ENCODE peak calls at places on chromosomes 11 and 22, in ten cellular contexts. One of them, this sample, is unnamed.

GRCh38 chr11:11977206-11977938 is 31.1 kb downstream of the DKK3 start:
- DNase-seq in fibroblast of mammary gland: peak; percentile 93
- DNase-seq in body of pancreas: peak; percentile 60
- DNase-seq in choroid plexus epithelial cell: peak; percentile 66
- DNase-seq in neural crest cell: no peak
- DNase-seq in heart left ventricle: peak; percentile 82
- DNase-seq in neural progenitor cell: no peak
- DNase-seq in ascending aorta: no peak
- DNase-seq in heart right ventricle: peak; percentile 71
- DNase-seq in fibroblast of lung: peak; percentile 87
- DNase-seq in this sample: no peak

GRCh38 chr11:66264383-66264782 is 4.1 kb upstream of the RAB1B start:
- DNase-seq in fibroblast of mammary gland: no peak
- DNase-seq in neural progenitor cell: no peak
- DNase-seq in fibroblast of lung: no peak
- DNase-seq in heart right ventricle: no peak
- DNase-seq in body of pancreas: no peak
- DNase-seq in heart left ventricle: no peak
- DNase-seq in ascending aorta: no peak
- DNase-seq in choroid plexus epithelial cell: no peak
- DNase-seq in neural crest cell: no peak
- DNase-seq in this sample: no peak

GRCh38 chr11:133921513-133921912 is 35.3 kb downstream of the IGSF9B start:
- DNase-seq in ascending aorta: no peak
- DNase-seq in body of pancreas: no peak
- DNase-seq in heart right ventricle: no peak
- DNase-seq in fibroblast of lung: no peak
- DNase-seq in neural progenitor cell: no peak
- DNase-seq in heart left ventricle: no peak
- DNase-seq in fibroblast of mammary gland: no peak
- DNase-seq in choroid plexus epithelial cell: no peak
- DNase-seq in neural crest cell: no peak
- DNase-seq in this sample: no peak

GRCh38 chr22:47572443-47572842 is 810.0 kb downstream of the TBC1D22A start:
- DNase-seq in heart right ventricle: no peak
- DNase-seq in neural crest cell: no peak
- DNase-seq in choroid plexus epithelial cell: no peak
- DNase-seq in fibroblast of lung: no peak
- DNase-seq in fibroblast of mammary gland: no peak
- DNase-seq in body of pancreas: no peak
- DNase-seq in heart left ventricle: peak; percentile 4
- DNase-seq in ascending aorta: no peak
- DNase-seq in neural progenitor cell: no peak
- DNase-seq in this sample: no peak

GRCh38 chr11:130124096-130124495 is 35.5 kb upstream of the ST14 start:
- DNase-seq in choroid plexus epithelial cell: peak; percentile 95
- DNase-seq in body of pancreas: peak; percentile 30
- DNase-seq in heart right ventricle: peak; percentile 72
- DNase-seq in neural progenitor cell: no peak
- DNase-seq in fibroblast of mammary gland: peak; percentile 94
- DNase-seq in fibroblast of lung: peak; percentile 96
- DNase-seq in neural crest cell: no peak
- DNase-seq in ascending aorta: peak; percentile 67
- DNase-seq in heart left ventricle: peak; percentile 40
- DNase-seq in this sample: peak; percentile 48

GRCh38 chr11:121291896-121292502 is 572 bp upstream of the SC5D start:
- DNase-seq in fibroblast of lung: no peak
- DNase-seq in heart left ventricle: no peak
- DNase-seq in fibroblast of mammary gland: no peak
- DNase-seq in heart right ventricle: no peak
- DNase-seq in neural crest cell: no peak
- DNase-seq in choroid plexus epithelial cell: peak; percentile 7
- DNase-seq in neural progenitor cell: no peak
- DNase-seq in body of pancreas: peak; percentile 14
- DNase-seq in ascending aorta: no peak
- DNase-seq in this sample: no peak

GRCh38 chr11:127273593-127274327 is 273.2 kb upstream of the KIRREL3 start:
- DNase-seq in ascending aorta: no peak
- DNase-seq in fibroblast of mammary gland: no peak
- DNase-seq in body of pancreas: no peak
- DNase-seq in fibroblast of lung: no peak
- DNase-seq in heart left ventricle: no peak
- DNase-seq in heart right ventricle: no peak
- DNase-seq in choroid plexus epithelial cell: no peak
- DNase-seq in neural crest cell: no peak
- DNase-seq in neural progenitor cell: no peak
- DNase-seq in this sample: no peak

GRCh38 chr11:8812438-8812837 is 98.6 kb upstream of the AKIP1 start:
- DNase-seq in body of pancreas: peak; percentile 68
- DNase-seq in ascending aorta: peak; percentile 33
- DNase-seq in fibroblast of mammary gland: peak; percentile 73
- DNase-seq in neural crest cell: no peak
- DNase-seq in fibroblast of lung: peak; percentile 65
- DNase-seq in heart left ventricle: no peak
- DNase-seq in heart right ventricle: no peak
- DNase-seq in choroid plexus epithelial cell: peak; percentile 61
- DNase-seq in neural progenitor cell: no peak
- DNase-seq in this sample: no peak

GRCh38 chr11:113082501-113082900 is 121.3 kb downstream of the NCAM1 start:
- DNase-seq in neural crest cell: no peak
- DNase-seq in body of pancreas: no peak
- DNase-seq in ascending aorta: no peak
- DNase-seq in heart right ventricle: no peak
- DNase-seq in fibroblast of mammary gland: no peak
- DNase-seq in fibroblast of lung: no peak
- DNase-seq in heart left ventricle: no peak
- DNase-seq in neural progenitor cell: no peak
- DNase-seq in choroid plexus epithelial cell: no peak
- DNase-seq in this sample: no peak

GRCh38 chr22:45308624-45309421 is 911 bp upstream of the FAM118A start:
- DNase-seq in neural crest cell: no peak
- DNase-seq in fibroblast of mammary gland: no peak
- DNase-seq in body of pancreas: no peak
- DNase-seq in heart right ventricle: no peak
- DNase-seq in heart left ventricle: no peak
- DNase-seq in neural progenitor cell: peak; percentile 28
- DNase-seq in fibroblast of lung: no peak
- DNase-seq in choroid plexus epithelial cell: no peak
- DNase-seq in ascending aorta: no peak
- DNase-seq in this sample: no peak

GRCh38 chr22:45311033-45311531 is 1.3 kb downstream of the FAM118A start:
- DNase-seq in choroid plexus epithelial cell: no peak
- DNase-seq in neural crest cell: no peak
- DNase-seq in fibroblast of lung: no peak
- DNase-seq in heart right ventricle: no peak
- DNase-seq in ascending aorta: no peak
- DNase-seq in neural progenitor cell: no peak
- DNase-seq in body of pancreas: no peak
- DNase-seq in fibroblast of mammary gland: no peak
- DNase-seq in heart left ventricle: no peak
- DNase-seq in this sample: no peak

GRCh38 chr22:45312415-45312814 is 2.7 kb downstream of the FAM118A start:
- DNase-seq in neural crest cell: no peak
- DNase-seq in heart left ventricle: no peak
- DNase-seq in ascending aorta: no peak
- DNase-seq in body of pancreas: no peak
- DNase-seq in neural progenitor cell: no peak
- DNase-seq in choroid plexus epithelial cell: no peak
- DNase-seq in heart right ventricle: no peak
- DNase-seq in fibroblast of lung: no peak
- DNase-seq in fibroblast of mammary gland: no peak
- DNase-seq in this sample: no peak

GRCh38 chr22:45310331-45311032 is 748 bp downstream of the FAM118A start:
- DNase-seq in neural crest cell: no peak
- DNase-seq in ascending aorta: no peak
- DNase-seq in heart right ventricle: no peak
- DNase-seq in choroid plexus epithelial cell: no peak
- DNase-seq in fibroblast of mammary gland: no peak
- DNase-seq in neural progenitor cell: peak; percentile 46
- DNase-seq in body of pancreas: no peak
- DNase-seq in fibroblast of lung: no peak
- DNase-seq in heart left ventricle: no peak
- DNase-seq in this sample: no peak

GRCh38 chr22:45309422-45310227 is at the start of gene FAM118A:
- DNase-seq in neural crest cell: peak; percentile 99
- DNase-seq in body of pancreas: peak; percentile 93
- DNase-seq in neural progenitor cell: peak; percentile 97
- DNase-seq in fibroblast of mammary gland: peak; percentile 86
- DNase-seq in ascending aorta: peak; percentile 76
- DNase-seq in choroid plexus epithelial cell: peak; percentile 93
- DNase-seq in fibroblast of lung: peak; percentile 90
- DNase-seq in heart right ventricle: peak; percentile 96
- DNase-seq in heart left ventricle: peak; percentile 97
- DNase-seq in this sample: peak; percentile 86
- TF ChIP-seq CTCF in neural crest cell: no peak
- TF ChIP-seq CTCF in body of pancreas: no peak
- TF ChIP-seq CTCF in neural progenitor cell: no peak
- TF ChIP-seq CTCF in fibroblast of mammary gland: no peak
- TF ChIP-seq CTCF in ascending aorta: no peak
- TF ChIP-seq CTCF in choroid plexus epithelial cell: no peak
- TF ChIP-seq CTCF in fibroblast of lung: no peak
- TF ChIP-seq CTCF in heart right ventricle: no peak
- TF ChIP-seq CTCF in heart left ventricle: no peak
- TF ChIP-seq CTCF in this sample: no peak

DNA sequence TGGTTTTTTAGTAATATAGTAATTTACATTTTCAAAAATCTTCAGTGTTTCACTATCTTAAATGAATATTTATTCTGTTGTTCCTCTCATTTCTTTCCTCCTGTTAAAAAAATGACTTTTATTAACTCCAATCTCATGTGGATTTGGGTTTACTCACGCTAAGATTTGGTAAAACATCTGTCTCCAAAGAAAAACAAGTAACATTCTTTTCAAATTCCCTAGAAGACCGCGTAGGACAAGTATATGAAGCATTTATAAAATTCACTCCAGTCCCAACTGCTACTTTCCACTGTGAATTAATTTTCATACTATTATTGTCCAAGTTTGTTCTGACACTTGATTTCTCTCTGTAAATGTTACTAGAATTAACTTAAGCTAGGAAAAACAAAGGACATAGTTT is 26.2 kb downstream of the SBF2 start:
- DNase-seq in choroid plexus epithelial cell: peak; percentile 38
- DNase-seq in heart left ventricle: no peak
- DNase-seq in ascending aorta: no peak
- DNase-seq in heart right ventricle: no peak
- DNase-seq in body of pancreas: no peak
- DNase-seq in fibroblast of lung: no peak
- DNase-seq in fibroblast of mammary gland: no peak
- DNase-seq in neural progenitor cell: no peak
- DNase-seq in neural crest cell: no peak
- DNase-seq in this sample: no peak
- TF ChIP-seq CTCF in choroid plexus epithelial cell: no peak
- TF ChIP-seq CTCF in heart left ventricle: no peak
- TF ChIP-seq CTCF in ascending aorta: no peak
- TF ChIP-seq CTCF in heart right ventricle: no peak
- TF ChIP-seq CTCF in body of pancreas: no peak
- TF ChIP-seq CTCF in fibroblast of lung: no peak
- TF ChIP-seq CTCF in fibroblast of mammary gland: no peak
- TF ChIP-seq CTCF in neural progenitor cell: no peak
- TF ChIP-seq CTCF in neural crest cell: no peak
- TF ChIP-seq CTCF in this sample: no peak

GRCh38 chr11:86355256-86355655 is 19.4 kb upstream of the CCDC81 start:
- DNase-seq in body of pancreas: no peak
- DNase-seq in fibroblast of mammary gland: no peak
- DNase-seq in heart left ventricle: no peak
- DNase-seq in neural progenitor cell: no peak
- DNase-seq in neural crest cell: no peak
- DNase-seq in choroid plexus epithelial cell: no peak
- DNase-seq in ascending aorta: no peak
- DNase-seq in heart right ventricle: no peak
- DNase-seq in fibroblast of lung: no peak
- DNase-seq in this sample: no peak

GRCh38 chr11:86358720-86359119 is 16.0 kb upstream of the CCDC81 start:
- DNase-seq in choroid plexus epithelial cell: no peak
- DNase-seq in heart right ventricle: no peak
- DNase-seq in ascending aorta: no peak
- DNase-seq in neural crest cell: no peak
- DNase-seq in fibroblast of mammary gland: no peak
- DNase-seq in body of pancreas: no peak
- DNase-seq in fibroblast of lung: no peak
- DNase-seq in neural progenitor cell: no peak
- DNase-seq in heart left ventricle: no peak
- DNase-seq in this sample: no peak

GRCh38 chr11:86363424-86363823 is 11.3 kb upstream of the CCDC81 start:
- DNase-seq in heart right ventricle: no peak
- DNase-seq in neural progenitor cell: no peak
- DNase-seq in ascending aorta: no peak
- DNase-seq in fibroblast of lung: no peak
- DNase-seq in choroid plexus epithelial cell: no peak
- DNase-seq in fibroblast of mammary gland: no peak
- DNase-seq in neural crest cell: no peak
- DNase-seq in body of pancreas: no peak
- DNase-seq in heart left ventricle: no peak
- DNase-seq in this sample: no peak

GRCh38 chr11:86365566-86365965 is 9.1 kb upstream of the CCDC81 start:
- DNase-seq in fibroblast of lung: peak; percentile 58
- DNase-seq in neural crest cell: no peak
- DNase-seq in neural progenitor cell: no peak
- DNase-seq in ascending aorta: no peak
- DNase-seq in choroid plexus epithelial cell: no peak
- DNase-seq in heart left ventricle: no peak
- DNase-seq in heart right ventricle: no peak
- DNase-seq in body of pancreas: no peak
- DNase-seq in fibroblast of mammary gland: peak; percentile 74
- DNase-seq in this sample: no peak

DNA sequence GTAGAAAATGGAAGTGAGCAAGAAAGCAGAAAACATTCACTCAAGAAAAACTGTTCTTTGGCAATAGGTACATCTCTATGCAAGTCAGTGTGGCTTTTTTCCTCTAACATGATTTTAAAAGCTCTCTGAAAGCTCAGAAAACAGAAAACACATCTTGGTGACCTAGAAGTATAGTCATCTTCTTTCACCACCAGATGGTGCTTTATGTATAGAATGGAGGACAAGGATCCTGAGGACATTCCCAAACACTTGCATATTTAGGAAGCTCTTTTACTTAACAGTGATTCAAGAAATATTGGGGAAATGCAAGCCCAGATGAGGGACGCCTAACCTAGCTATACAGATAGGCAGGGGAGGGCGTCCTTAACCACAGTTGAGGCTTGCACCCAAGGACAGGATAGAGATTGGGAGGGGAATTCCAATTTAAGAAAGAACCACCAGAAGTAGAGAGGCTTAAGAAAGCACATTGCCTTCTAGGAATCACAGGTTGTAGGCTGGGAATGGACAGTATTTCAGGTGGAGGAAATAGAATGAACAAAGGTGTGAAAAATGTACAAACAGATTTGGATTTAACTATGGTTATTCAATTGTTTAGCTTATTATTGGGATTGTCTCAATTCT is 13.8 kb upstream of the CCDC81 start:
- DNase-seq in ascending aorta: no peak
- DNase-seq in body of pancreas: no peak
- DNase-seq in fibroblast of mammary gland: peak; percentile 68
- DNase-seq in heart right ventricle: no peak
- DNase-seq in fibroblast of lung: peak; percentile 73
- DNase-seq in neural progenitor cell: peak; percentile 48
- DNase-seq in neural crest cell: no peak
- DNase-seq in heart left ventricle: no peak
- DNase-seq in choroid plexus epithelial cell: peak; percentile 75
- DNase-seq in this sample: no peak
- TF ChIP-seq CTCF in ascending aorta: no peak
- TF ChIP-seq CTCF in body of pancreas: no peak
- TF ChIP-seq CTCF in fibroblast of mammary gland: peak; percentile 53
- TF ChIP-seq CTCF in heart right ventricle: no peak
- TF ChIP-seq CTCF in fibroblast of lung: peak; percentile 52
- TF ChIP-seq CTCF in neural progenitor cell: peak; percentile 55
- TF ChIP-seq CTCF in neural crest cell: peak; percentile 49
- TF ChIP-seq CTCF in heart left ventricle: no peak
- TF ChIP-seq CTCF in choroid plexus epithelial cell: peak; percentile 61
- TF ChIP-seq CTCF in this sample: no peak

GRCh38 chr22:38505595-38506117 is 455 bp downstream of the DDX17 start:
- DNase-seq in body of pancreas: peak; percentile 85
- DNase-seq in neural progenitor cell: peak; percentile 83
- DNase-seq in heart left ventricle: peak; percentile 85
- DNase-seq in heart right ventricle: peak; percentile 87
- DNase-seq in fibroblast of mammary gland: peak; percentile 49
- DNase-seq in ascending aorta: no peak
- DNase-seq in choroid plexus epithelial cell: peak; percentile 70
- DNase-seq in fibroblast of lung: peak; percentile 74
- DNase-seq in neural crest cell: peak; percentile 18
- DNase-seq in this sample: no peak
- TF ChIP-seq CTCF in body of pancreas: no peak
- TF ChIP-seq CTCF in neural progenitor cell: no peak
- TF ChIP-seq CTCF in heart left ventricle: no peak
- TF ChIP-seq CTCF in heart right ventricle: no peak
- TF ChIP-seq CTCF in fibroblast of mammary gland: no peak
- TF ChIP-seq CTCF in ascending aorta: no peak
- TF ChIP-seq CTCF in choroid plexus epithelial cell: no peak
- TF ChIP-seq CTCF in fibroblast of lung: no peak
- TF ChIP-seq CTCF in neural crest cell: no peak
- TF ChIP-seq CTCF in this sample: no peak

This sample was measured in omental fat pad.